ENCODE peak calls at places on chromosomes 5 and 9, in five cellular contexts. V is mammary epithelial cell, T is progenitor cell of endocrine pancreas, A is HL-60, J is B cell. K is an unnamed sample.

GRCh38 chr9:69411931-69412740 is 87.1 kb downstream of the ENTREP1 start:
- DNase-seq in T (no peak), V (no peak), A (no peak), J (no peak), K (no peak)

GRCh38 chr5:60685028-60685427 is 14.9 kb downstream of the DEPDC1B start:
- DNase-seq in J (no peak), A (no peak), T (no peak), V (no peak), K (no peak)

GRCh38 chr5:173717959-173718358 is 101.5 kb upstream of the BOD1 start:
- DNase-seq in V (no peak), T (no peak), J (no peak), A (peak), K (no peak)

GRCh38 chr9:93593144-93593655 is 16.8 kb downstream of the PHF2 start:
- DNase-seq in J (no peak), A (no peak), T (no peak), V (no peak), K (no peak)

GRCh38 chr5:138230981-138231589 is 18.0 kb upstream of the CDC23 start:
- DNase-seq in V (peak), A (peak), J (no peak), T (no peak), K (no peak)

GRCh38 chr9:34254141-34254913 is 74.7 kb downstream of the KIF24 start:
- DNase-seq in A (no peak), T (no peak), J (no peak), V (peak), K (no peak)

GRCh38 chr5:65483474-65484346 is 2.0 kb upstream of the ADAMTS6 start:
- DNase-seq in J (peak), A (no peak), T (no peak), V (peak), K (peak)

GRCh38 chr9:72650206-72650605 is 128.8 kb downstream of the TMC1 start:
- DNase-seq in T (no peak), A (no peak), J (no peak), V (peak), K (no peak)

GRCh38 chr5:148996270-148996669 is 66.6 kb downstream of the SH3TC2 start:
- DNase-seq in A (no peak), T (no peak), J (no peak), V (no peak), K (no peak)

GRCh38 chr9:122991370-122991830 is 42.1 kb upstream of the GPR21 start:
- DNase-seq in V (peak), T (no peak), A (peak), J (peak), K (peak)

GRCh38 chr5:14861123-14861757 is 10.3 kb downstream of the ANKH start:
- DNase-seq in A (no peak), V (no peak), J (no peak), T (no peak), K (no peak)

GRCh38 chr5:55319481-55319880 is 11.7 kb downstream of the MTREX start:
- DNase-seq in J (no peak), T (no peak), V (no peak), A (no peak), K (no peak)

GRCh38 chr5:5466227-5466626 is 43.8 kb downstream of the ICE1 start:
- DNase-seq in J (no peak), V (no peak), T (no peak), A (no peak), K (no peak)

GRCh38 chr5:177130211-177131018 is 3.2 kb upstream of the NSD1 start:
- DNase-seq in T (no peak), A (no peak), V (no peak), J (no peak), K (no peak)

GRCh38 chr5:177131019-177131320 is 2.6 kb upstream of the NSD1 start:
- DNase-seq in T (no peak), J (no peak), A (no peak), V (no peak), K (no peak)

GRCh38 chr5:177132504-177133118 is 962 bp upstream of the NSD1 start:
- DNase-seq in A (no peak), J (peak), V (no peak), T (peak), K (no peak)

GRCh38 chr5:177131711-177132503 is 1.7 kb upstream of the NSD1 start:
- DNase-seq in A (no peak), J (no peak), V (no peak), T (no peak), K (no peak)

GRCh38 chr5:177131352-177131710 is 2.2 kb upstream of the NSD1 start:
- DNase-seq in J (no peak), V (no peak), A (no peak), T (no peak), K (no peak)
- TF ChIP-seq CTCF in J (no peak), V (no peak), A (no peak), T (no peak), K (no peak)

DNA sequence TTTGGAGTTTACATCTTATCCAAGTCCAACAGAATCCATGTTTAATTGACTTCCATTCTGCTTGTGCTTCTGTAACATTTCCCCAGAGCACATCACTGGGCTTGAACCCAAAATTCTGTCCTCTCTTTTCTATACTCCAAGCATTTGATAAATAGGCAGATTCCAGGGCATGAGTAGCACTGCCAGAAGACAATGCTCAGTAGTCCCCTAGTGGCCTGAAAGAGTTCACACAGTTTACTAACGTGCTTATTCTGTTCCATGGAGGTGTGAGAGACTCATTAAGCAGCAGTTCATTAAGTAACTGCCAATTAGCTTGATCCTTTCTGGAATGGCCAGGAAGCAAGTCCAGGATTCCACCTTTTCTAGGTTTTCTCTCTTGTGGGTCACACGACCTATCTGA is 9.4 kb upstream of the GABRA6 start:
- DNase-seq in V (no peak), T (no peak), A (peak), J (no peak), K (peak)
- TF ChIP-seq CTCF in V (peak), T (peak), A (no peak), J (peak), K (peak)

GRCh38 chr5:28014779-28015178 is 976.4 kb upstream of the CDH9 start:
- DNase-seq in J (no peak), V (peak), T (no peak), A (peak), K (no peak)
- TF ChIP-seq CTCF in J (peak), V (peak), T (peak), A (peak), K (peak)

GRCh38 chr5:108341866-108342265 is 40.0 kb downstream of the FBXL17 start:
- DNase-seq in T (no peak), V (no peak), J (no peak), A (no peak), K (no peak)

GRCh38 chr5:108344103-108344822 is 37.6 kb downstream of the FBXL17 start:
- DNase-seq in T (no peak), V (no peak), J (no peak), A (no peak), K (no peak)

GRCh38 chr5:108340131-108340530 is 41.8 kb downstream of the FBXL17 start:
- DNase-seq in V (no peak), J (no peak), T (no peak), A (no peak), K (no peak)

GRCh38 chr5:108345541-108346171 is 36.2 kb downstream of the FBXL17 start:
- DNase-seq in J (peak), V (peak), A (no peak), T (no peak), K (peak)
- TF ChIP-seq CTCF in J (peak), V (peak), A (no peak), T (peak), K (peak)